ENCODE peak calls at places on chromosomes 3 and 15, in seven cellular contexts. T, X, R, O, V, J and I are unnamed samples.

GRCh38 chr3:61288446-61288845 is 37.2 kb upstream of the FHIT start:
- DNase-seq in T (no peak), X (no peak), R (no peak), O (peak), V (peak), J (no peak), I (no peak)

GRCh38 chr3:170482199-170482598 is 63.5 kb downstream of the CLDN11 start:
- DNase-seq in T (no peak), X (no peak), R (no peak), O (no peak), V (no peak), J (no peak), I (no peak)

GRCh38 chr3:102790742-102791141 is 355.9 kb downstream of the ZPLD1 start:
- DNase-seq in T (no peak), X (no peak), R (no peak), O (no peak), V (no peak), J (no peak), I (no peak)

GRCh38 chr3:139534444-139534812 is 5.1 kb downstream of the RBP1 start:
- DNase-seq in T (no peak), X (no peak), R (no peak), O (no peak), V (no peak), J (no peak), I (no peak)

GRCh38 chr3:184737063-184737462 is 25.2 kb upstream of the MAGEF1 start:
- DNase-seq in T (no peak), X (no peak), R (no peak), O (no peak), V (no peak), J (no peak), I (no peak)

GRCh38 chr3:171383206-171384018 is 76.8 kb downstream of the TNIK start:
- DNase-seq in T (no peak), X (no peak), R (no peak), O (peak), V (no peak), J (no peak), I (no peak)

GRCh38 chr3:55690161-55690560 is 203.1 kb upstream of the WNT5A start:
- DNase-seq in T (no peak), X (no peak), R (no peak), O (no peak), V (no peak), J (no peak), I (no peak)

GRCh38 chr15:88604381-88604951 is 16.7 kb upstream of the AEN start:
- DNase-seq in T (no peak), X (no peak), R (no peak), O (no peak), V (peak), J (no peak), I (no peak)

GRCh38 chr3:132871956-132872355 is 149.7 kb upstream of the NPHP3 start:
- DNase-seq in T (no peak), X (no peak), R (no peak), O (no peak), V (no peak), J (no peak), I (no peak)

GRCh38 chr3:16390581-16390980 is 122.9 kb downstream of the RFTN1 start:
- DNase-seq in T (no peak), X (no peak), R (no peak), O (no peak), V (no peak), J (no peak), I (no peak)

GRCh38 chr3:127448671-127449070 is 141.9 kb downstream of the TPRA1 start:
- DNase-seq in T (no peak), X (no peak), R (no peak), O (no peak), V (no peak), J (no peak), I (no peak)

GRCh38 chr15:79653533-79653932 is 221.4 kb downstream of the MINAR1 start:
- DNase-seq in T (no peak), X (no peak), R (no peak), O (no peak), V (no peak), J (no peak), I (no peak)

GRCh38 chr15:74228723-74229081 is 7.4 kb upstream of the CCDC33 start:
- DNase-seq in T (no peak), X (no peak), R (no peak), O (no peak), V (no peak), J (peak), I (peak)

GRCh38 chr3:195133462-195133861 is 137.5 kb downstream of the XXYLT1 start:
- DNase-seq in T (peak), X (no peak), R (peak), O (no peak), V (no peak), J (no peak), I (no peak)

GRCh38 chr3:193982258-193982659 is 153.7 kb upstream of the HES1 start:
- DNase-seq in T (no peak), X (no peak), R (no peak), O (peak), V (peak), J (no peak), I (no peak)

GRCh38 chr3:45974686-45975085 is 20.9 kb downstream of the FYCO1 start:
- DNase-seq in T (no peak), X (no peak), R (no peak), O (no peak), V (no peak), J (no peak), I (no peak)

GRCh38 chr3:37218206-37218605 is 43.8 kb upstream of the LRRFIP2 start:
- DNase-seq in T (no peak), X (no peak), R (no peak), O (no peak), V (no peak), J (no peak), I (no peak)

GRCh38 chr3:14391033-14391432 is 11.4 kb upstream of the SLC6A6 start:
- DNase-seq in T (no peak), X (no peak), R (no peak), O (no peak), V (peak), J (no peak), I (no peak)

GRCh38 chr3:65907232-65908130 is 131.2 kb downstream of the MAGI1 start:
- DNase-seq in T (no peak), X (no peak), R (no peak), O (no peak), V (no peak), J (no peak), I (peak)

GRCh38 chr15:62066663-62067447 is at the start of gene C2CD4A:
- DNase-seq in T (no peak), X (peak), R (peak), O (no peak), V (no peak), J (peak), I (peak)

GRCh38 chr15:64137226-64137833 is 14.2 kb upstream of the SNX22 start:
- DNase-seq in T (no peak), X (no peak), R (peak), O (peak), V (peak), J (no peak), I (no peak)

GRCh38 chr3:48504051-48504946 is at the start of gene SHISA5:
- DNase-seq in T (peak), X (peak), R (peak), O (peak), V (peak), J (peak), I (peak)

GRCh38 chr15:78203346-78204225 is 30.8 kb downstream of the ACSBG1 start:
- DNase-seq in T (no peak), X (no peak), R (no peak), O (peak), V (peak), J (no peak), I (no peak)

GRCh38 chr15:69813881-69814280 is 283.8 kb downstream of the TLE3 start:
- DNase-seq in T (no peak), X (no peak), R (no peak), O (no peak), V (no peak), J (no peak), I (peak)